ENCODE peak calls at places on chromosomes 12 and 14, in eight cellular contexts. K, F, Z, L, U, V, M and A are unnamed samples.

GRCh38 chr12:84904051-84904450 is 8.5 kb downstream of the SLC6A15 start:
- DNase-seq in L (no peak), U (no peak), K (no peak), F (no peak), Z (no peak), V (no peak), M (no peak), A (no peak)

GRCh38 chr14:57974896-57975295 is 109.0 kb upstream of the SLC35F4 start:
- DNase-seq in M (no peak), L (no peak), K (no peak), V (no peak), U (no peak), Z (no peak), F (no peak), A (no peak)

GRCh38 chr12:111352300-111352993 is 16.4 kb downstream of the PHETA1 start:
- DNase-seq in U (no peak), V (no peak), M (no peak), L (no peak), F (no peak), Z (no peak), K (no peak), A (no peak)

GRCh38 chr14:103091041-103091882 is 3.3 kb upstream of the EXOC3L4 start:
- DNase-seq in F (no peak), M (peak; percentile 53), Z (no peak), V (peak; percentile 75), L (peak; percentile 47), K (peak; percentile 85), U (peak; percentile 63), A (no peak)

GRCh38 chr12:85765443-85765842 is 70.8 kb downstream of the RASSF9 start:
- DNase-seq in K (no peak), V (no peak), M (no peak), U (no peak), F (no peak), L (no peak), Z (no peak), A (no peak)

GRCh38 chr12:50517456-50518048 is 12.8 kb downstream of the DIP2B start:
- DNase-seq in U (no peak), F (no peak), Z (no peak), V (no peak), K (no peak), L (peak; percentile 84), M (no peak), A (no peak)

GRCh38 chr12:110913119-110914056 is 7.0 kb downstream of the MYL2 start:
- DNase-seq in L (no peak), F (no peak), M (no peak), U (no peak), V (no peak), K (no peak), Z (no peak), A (no peak)

GRCh38 chr12:50103767-50104321 is at the start of gene GPD1:
- DNase-seq in U (peak; percentile 70), L (peak; percentile 28), V (peak; percentile 90), K (peak; percentile 89), F (no peak), M (peak; percentile 69), Z (peak; percentile 30), A (no peak)

GRCh38 chr12:93025145-93026103 is 96.3 kb upstream of the EEA1 start:
- DNase-seq in L (peak; percentile 75), U (no peak), K (no peak), F (no peak), M (no peak), V (no peak), Z (no peak), A (peak; percentile 17)

GRCh38 chr14:89678715-89679220 is 261.7 kb upstream of the FOXN3 start:
- DNase-seq in V (no peak), M (no peak), Z (no peak), F (no peak), L (no peak), K (no peak), U (no peak), A (no peak)

GRCh38 chr12:79549531-79550271 is 141.1 kb downstream of the PAWR start:
- DNase-seq in F (no peak), K (no peak), U (no peak), Z (no peak), V (no peak), L (peak; percentile 52), M (no peak), A (no peak)

GRCh38 chr12:51922762-51923505 is 15.6 kb downstream of the ACVRL1 start:
- DNase-seq in V (peak; percentile 55), Z (no peak), L (peak; percentile 79), U (peak; percentile 58), F (no peak), M (peak; percentile 52), K (peak; percentile 51), A (peak; percentile 26)

DNA sequence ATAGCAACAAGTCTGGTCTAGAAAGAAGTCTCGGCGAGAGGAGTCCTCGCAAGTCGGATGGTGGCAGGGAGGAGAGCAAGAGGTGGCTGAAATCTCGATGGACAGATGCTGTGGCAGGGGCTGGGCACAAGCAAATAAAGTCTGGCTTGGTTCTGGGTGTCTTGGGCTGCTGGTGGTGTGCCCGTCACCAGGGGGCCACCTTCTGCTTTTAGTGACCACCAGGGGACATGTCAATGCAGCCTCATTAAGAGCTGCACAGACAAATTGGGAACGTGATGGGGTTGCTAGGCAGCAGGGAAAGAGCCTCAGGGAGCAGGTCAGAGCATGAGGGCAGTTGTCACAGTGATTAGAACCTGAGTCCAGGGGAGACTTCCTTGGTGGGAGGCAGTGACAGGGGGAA is 43.9 kb downstream of the LRRC74A start:
- DNase-seq in V (no peak), L (no peak), F (no peak), K (no peak), U (no peak), Z (no peak), M (no peak), A (no peak)
- TF ChIP-seq CTCF in V (no peak), L (peak; percentile 29), F (no peak), K (no peak), U (no peak), Z (no peak), M (no peak), A (peak; percentile 32)

DNA sequence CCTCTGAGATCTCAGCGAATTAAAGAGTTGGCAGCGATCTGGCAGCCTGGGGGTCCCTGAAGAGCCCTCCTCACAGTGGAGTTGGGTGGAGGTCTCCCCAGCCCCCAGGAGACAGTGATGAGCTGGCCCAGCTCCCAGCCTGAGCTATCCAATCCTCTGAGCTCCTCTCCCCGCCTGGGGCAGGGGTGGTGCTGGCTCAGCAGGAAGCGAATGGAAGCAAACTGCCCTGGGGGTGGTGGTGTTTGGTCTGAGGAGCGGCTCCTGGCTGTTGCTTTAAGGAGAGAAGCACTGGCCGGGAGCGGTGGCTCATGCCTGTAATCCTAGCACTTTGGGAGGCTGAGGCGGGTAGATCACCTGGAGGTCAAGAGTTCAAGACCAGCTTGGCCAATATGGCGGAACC is 19.5 kb upstream of the MEG3 start:
- DNase-seq in L (no peak), F (no peak), Z (no peak), K (no peak), V (no peak), M (no peak), U (no peak), A (no peak)
- H3K4me3 ChIP-seq in L (no peak overlapping the region), F (no peak overlapping the region), Z (no peak overlapping the region), K (no peak overlapping the region), V (no peak overlapping the region), M (no peak overlapping the region), U (no peak overlapping the region), A (no peak overlapping the region)

GRCh38 chr12:10082057-10082874 is 16.5 kb downstream of the CLEC1A start:
- DNase-seq in M (no peak), Z (no peak), K (no peak), V (no peak), U (no peak), F (no peak), L (no peak), A (no peak)
- H3K27me3 ChIP-seq in M (no peaks in the 10 kb centered on the region), Z (no peaks in the 10 kb centered on the region), K (no peaks in the 10 kb centered on the region), V (no peaks in the 10 kb centered on the region), U (no peaks in the 10 kb centered on the region), F (no peaks in the 10 kb centered on the region), L (no peaks in the 10 kb centered on the region), A (no peaks in the 10 kb centered on the region)

GRCh38 chr14:69400154-69400553 is 1.7 kb downstream of the SLC39A9 start:
- DNase-seq in K (no peak), Z (no peak), V (no peak), U (no peak), L (no peak), F (no peak), M (no peak), A (no peak)

GRCh38 chr14:69404478-69404877 is 6.0 kb downstream of the SLC39A9 start:
- DNase-seq in L (no peak), K (no peak), M (no peak), V (no peak), U (no peak), F (no peak), Z (no peak), A (no peak)

DNA sequence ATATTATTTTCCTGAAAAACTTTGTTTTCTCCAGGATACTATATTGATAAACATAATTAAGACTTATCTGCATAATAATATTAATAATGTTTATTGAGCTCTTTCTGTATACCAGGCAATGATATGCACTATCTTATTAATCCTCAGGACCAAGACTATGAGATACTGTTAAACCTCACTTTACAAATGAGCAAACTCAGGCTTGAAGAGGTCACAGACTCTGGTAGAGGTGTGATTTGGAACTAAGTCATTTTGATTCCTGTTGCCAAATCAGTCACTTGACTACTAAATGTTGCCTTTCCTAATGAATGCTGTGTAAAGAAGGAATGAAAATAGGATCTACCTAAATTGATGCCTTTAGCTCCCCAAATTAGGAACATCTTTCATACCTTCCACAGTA is 7.3 kb downstream of the SLC39A9 start:
- DNase-seq in L (no peak), M (no peak), F (no peak), V (no peak), U (no peak), K (no peak), Z (no peak), A (no peak)
- TF ChIP-seq CTCF in L (no peak), M (no peak), F (no peak), V (no peak), U (no peak), K (no peak), Z (no peak), A (no peak)

GRCh38 chr12:104603545-104603973 is 146.8 kb downstream of the CHST11 start:
- DNase-seq in L (peak; percentile 61), K (no peak), V (no peak), Z (no peak), U (no peak), F (no peak), M (no peak), A (no peak)
- H3K4me3 ChIP-seq in L (no peak overlapping the region), K (no peak overlapping the region), V (no peak overlapping the region), Z (no peak overlapping the region), U (no peak overlapping the region), F (no peak overlapping the region), M (no peak overlapping the region), A (no peak overlapping the region)

GRCh38 chr12:119423285-119423684 is 88.8 kb downstream of the CCDC60 start:
- DNase-seq in V (no peak), M (no peak), L (no peak), U (no peak), K (no peak), Z (no peak), F (no peak), A (no peak)

GRCh38 chr12:119425623-119426022 is 91.1 kb downstream of the CCDC60 start:
- DNase-seq in V (no peak), K (no peak), Z (no peak), L (no peak), U (no peak), M (no peak), F (no peak), A (no peak)
- H3K27me3 ChIP-seq in V (no peaks in the 10 kb centered on the region), K (no peaks in the 10 kb centered on the region), Z (no peaks in the 10 kb centered on the region), L (no peaks in the 10 kb centered on the region), U (peaks cover 4% of the 10 kb centered on the region), M (no peaks in the 10 kb centered on the region), F (peaks cover 9% of the 10 kb centered on the region), A (no peaks in the 10 kb centered on the region)